ENCODE peak calls at places on chromosomes 5 and 9, in six cellular contexts. X, P, R, Y, M and W are unnamed samples.

GRCh38 chr9:27499481-27499880 is 24.6 kb upstream of the IFNK start:
- DNase-seq in X (no peak), P (no peak), R (no peak), Y (no peak), M (no peak), W (no peak)

GRCh38 chr5:78730300-78731094 is 81.9 kb upstream of the LHFPL2 start:
- DNase-seq in X (no peak), P (no peak), R (no peak), Y (no peak), M (no peak), W (no peak)

GRCh38 chr9:108569624-108570023 is 286.2 kb downstream of the ACTL7B start:
- DNase-seq in X (no peak), P (no peak), R (no peak), Y (no peak), M (no peak), W (no peak)

GRCh38 chr5:151295801-151296477 is 7.6 kb downstream of the SLC36A3 start:
- DNase-seq in X (no peak), P (no peak), R (no peak), Y (no peak), M (no peak), W (no peak)

GRCh38 chr5:68744196-68744595 is 349.6 kb upstream of the SLC30A5 start:
- DNase-seq in X (no peak), P (no peak), R (no peak), Y (no peak), M (no peak), W (no peak)

GRCh38 chr5:72451771-72452505 is 55.3 kb downstream of the ZNF366 start:
- DNase-seq in X (no peak), P (no peak), R (no peak), Y (peak; percentile 70), M (no peak), W (peak; percentile 74)

GRCh38 chr9:36802171-36802920 is 229.7 kb downstream of the MELK start:
- DNase-seq in X (no peak), P (no peak), R (no peak), Y (no peak), M (peak; percentile 80), W (no peak)

GRCh38 chr5:135604046-135604445 is 25.3 kb upstream of the CXCL14 start:
- DNase-seq in X (no peak), P (no peak), R (no peak), Y (no peak), M (no peak), W (no peak)

GRCh38 chr5:150167163-150167798 is 703 bp downstream of the CDX1 start:
- DNase-seq in X (no peak), P (no peak), R (no peak), Y (no peak), M (no peak), W (no peak)

GRCh38 chr5:39934830-39935229 is 510.1 kb upstream of the DAB2 start:
- DNase-seq in X (no peak), P (no peak), R (no peak), Y (no peak), M (no peak), W (no peak)

GRCh38 chr5:147427784-147428401 is 82.0 kb downstream of the DPYSL3 start:
- DNase-seq in X (no peak), P (no peak), R (no peak), Y (no peak), M (no peak), W (peak; percentile 44)

GRCh38 chr5:69295088-69295754 is 37.4 kb downstream of the CCDC125 start:
- DNase-seq in X (no peak), P (no peak), R (no peak), Y (no peak), M (no peak), W (no peak)

GRCh38 chr9:4686112-4686511 is 6.7 kb downstream of the CDC37L1 start:
- DNase-seq in X (no peak), P (no peak), R (no peak), Y (no peak), M (no peak), W (no peak)

GRCh38 chr9:4992872-4993271 is 7.8 kb downstream of the JAK2 start:
- DNase-seq in X (no peak), P (no peak), R (no peak), Y (no peak), M (no peak), W (no peak)

GRCh38 chr5:74316064-74316586 is 324.4 kb downstream of the ENC1 start:
- DNase-seq in X (no peak), P (peak; percentile 18), R (no peak), Y (no peak), M (no peak), W (peak; percentile 77)

GRCh38 chr5:169004551-169004950 is 296.4 kb downstream of the SLIT3 start:
- DNase-seq in X (no peak), P (no peak), R (no peak), Y (no peak), M (no peak), W (no peak)

GRCh38 chr5:175821790-175822211 is 49.6 kb upstream of the CPLX2 start:
- DNase-seq in X (no peak), P (peak; percentile 11), R (no peak), Y (peak; percentile 40), M (no peak), W (no peak)

GRCh38 chr5:34534237-34535108 is 121.7 kb upstream of the RAI14 start:
- DNase-seq in X (no peak), P (no peak), R (no peak), Y (no peak), M (no peak), W (no peak)

GRCh38 chr9:99253772-99254431 is 31.8 kb downstream of the SEC61B start:
- DNase-seq in X (peak; percentile 21), P (peak; percentile 78), R (no peak), Y (peak; percentile 85), M (peak; percentile 62), W (no peak)

GRCh38 chr5:4630031-4630430 is 510.1 kb upstream of the ADAMTS16 start:
- DNase-seq in X (no peak), P (no peak), R (no peak), Y (no peak), M (no peak), W (no peak)

GRCh38 chr5:56681346-56681745 is 134.0 kb upstream of the MAP3K1 start:
- DNase-seq in X (no peak), P (no peak), R (no peak), Y (no peak), M (no peak), W (no peak)

GRCh38 chr9:110875275-110875674 is 163.0 kb downstream of the LPAR1 start:
- DNase-seq in X (no peak), P (no peak), R (no peak), Y (peak; percentile 27), M (peak; percentile 36), W (peak; percentile 51)

GRCh38 chr9:36101916-36102741 is 34.4 kb upstream of the GLIPR2 start:
- DNase-seq in X (no peak), P (no peak), R (no peak), Y (no peak), M (no peak), W (peak; percentile 80)

GRCh38 chr9:112462855-112463254 is 23.8 kb upstream of the KIAA1958 start:
- DNase-seq in X (no peak), P (no peak), R (no peak), Y (no peak), M (no peak), W (no peak)

GRCh38 chr5:113166710-113167366 is 190.2 kb downstream of the DCP2 start:
- DNase-seq in X (no peak), P (no peak), R (no peak), Y (no peak), M (no peak), W (no peak)